ENCODE peak calls at places on chromosomes 4 and X, in four cellular contexts. R, K, S and O are unnamed samples.
A peak's percentile ranks its signal among the peaks of the same experiment; 100 is the strongest.

GRCh38 chr4:139609647-139610046 is 53.6 kb upstream of the SETD7 start:
- DNase-seq in K (no peak), R (no peak), S (no peak), O (no peak)

GRCh38 chr4:90950385-90950841 is 823.2 kb downstream of the CCSER1 start:
- DNase-seq in R (no peak), K (peak; percentile 5), S (no peak), O (peak; percentile 14)

GRCh38 chrX:110049096-110049495 is 46.2 kb downstream of the TMEM164 start:
- DNase-seq in S (no peak), R (no peak), K (no peak), O (no peak)

GRCh38 chr4:47839259-47839658 is 1.4 kb upstream of the CORIN start:
- DNase-seq in R (peak; percentile 13), K (peak; percentile 18), S (no peak), O (no peak)

GRCh38 chr4:2068198-2068470 is 9.0 kb downstream of the NAT8L start:
- DNase-seq in S (no peak), R (no peak), K (no peak), O (no peak)

GRCh38 chrX:100407784-100408642 is 2.1 kb downstream of the PCDH19 start:
- DNase-seq in S (no peak), K (no peak), R (no peak), O (no peak)

GRCh38 chrX:24982306-24982965 is 33.3 kb downstream of the ARX start:
- DNase-seq in S (no peak), R (no peak), K (no peak), O (no peak)

GRCh38 chr4:83139514-83140156 is 25.1 kb upstream of the PLAC8 start:
- DNase-seq in K (peak; percentile 47), R (no peak), S (no peak), O (no peak)

GRCh38 chrX:25206761-25207160 is 191.0 kb upstream of the ARX start:
- DNase-seq in R (no peak), S (peak; percentile 34), K (no peak), O (peak; percentile 12)

GRCh38 chrX:133608406-133608805 is 193.1 kb upstream of the GPC4 start:
- DNase-seq in K (no peak), S (no peak), R (peak; percentile 38), O (no peak)

GRCh38 chrX:9340619-9341304 is 124.1 kb upstream of the TBL1X start:
- DNase-seq in K (no peak), R (peak; percentile 52), S (no peak), O (no peak)

GRCh38 chr4:30770049-30770549 is 49.9 kb downstream of the PCDH7 start:
- DNase-seq in K (no peak), R (peak; percentile 43), S (peak; percentile 62), O (peak; percentile 68)

GRCh38 chr4:110287130-110287529 is 88.7 kb upstream of the ELOVL6 start:
- DNase-seq in K (peak; percentile 8), S (peak; percentile 65), R (peak; percentile 81), O (peak; percentile 91)

GRCh38 chr4:154332681-154333421 is 158.7 kb downstream of the DCHS2 start:
- DNase-seq in K (peak; percentile 13), S (no peak), R (no peak), O (no peak)

GRCh38 chrX:17497193-17497592 is 122.2 kb downstream of the NHS start:
- DNase-seq in K (no peak), R (no peak), S (no peak), O (no peak)

GRCh38 chr4:38990241-38990640 is 42.0 kb downstream of the TMEM156 start:
- DNase-seq in R (no peak), K (no peak), S (no peak), O (no peak)

GRCh38 chr4:67393699-67394281 is 151.5 kb downstream of the CENPC start:
- DNase-seq in R (peak; percentile 28), S (no peak), K (peak; percentile 82), O (no peak)

GRCh38 chr4:58776627-58777026 is 1666.4 kb upstream of the IGFBP7 start:
- DNase-seq in K (no peak), S (peak; percentile 67), R (no peak), O (no peak)

GRCh38 chrX:114462266-114462665 is 121.6 kb upstream of the HTR2C start:
- DNase-seq in K (no peak), S (no peak), R (no peak), O (no peak)

GRCh38 chr4:162954976-162955375 is 211.7 kb downstream of the NAF1 start:
- DNase-seq in S (no peak), R (no peak), K (no peak), O (no peak)

GRCh38 chr4:26458104-26458503 is 32.2 kb downstream of the CCKAR start:
- DNase-seq in R (no peak), K (no peak), S (no peak), O (no peak)

GRCh38 chr4:121064482-121064881 is 7.9 kb downstream of the NDNF start:
- DNase-seq in R (no peak), S (no peak), K (no peak), O (no peak)

GRCh38 chr4:67885727-67886126 is 1.9 kb upstream of the TMPRSS11D start:
- DNase-seq in K (no peak), S (peak; percentile 83), R (peak; percentile 69), O (peak; percentile 98)

GRCh38 chrX:45557390-45557789 is 356.7 kb upstream of the DIPK2B start:
- DNase-seq in R (no peak), K (peak; percentile 0), S (peak; percentile 0), O (no peak)

GRCh38 chr4:73615613-73616012 is 4.6 kb downstream of the RASSF6 start:
- DNase-seq in S (no peak), R (no peak), K (no peak), O (no peak)

GRCh38 chr4:169251291-169252235 is 19.2 kb downstream of the SH3RF1 start:
- DNase-seq in S (peak; percentile 51), R (no peak), K (no peak), O (no peak)

GRCh38 chr4:184417802-184418511 is 56.4 kb downstream of the IRF2 start:
- DNase-seq in R (peak; percentile 80), K (peak; percentile 74), S (peak; percentile 96), O (peak; percentile 98)

GRCh38 chrX:1507511-1508463 is 29.2 kb downstream of the P2RY8 start:
- DNase-seq in R (no peak), K (no peak), S (no peak), O (no peak)